ENCODE peak calls at places on chromosomes 4 and X, in ten cellular contexts. D, Z, S, W, G, K, A, B, C and I are unnamed samples.

GRCh38 chr4:175234162-175234561 is 316.0 kb downstream of the ADAM29 start:
- DNase-seq in D (no peak), Z (no peak), S (no peak), W (no peak), G (no peak), K (no peak), A (no peak), B (no peak), C (no peak), I (no peak)

GRCh38 chr4:174467107-174467506 is 55.2 kb downstream of the HPGD start:
- DNase-seq in D (no peak), Z (no peak), S (no peak), W (no peak), G (no peak), K (peak), A (no peak), B (no peak), C (no peak), I (no peak)

GRCh38 chrX:113929004-113929403 is 654.9 kb upstream of the HTR2C start:
- DNase-seq in D (no peak), Z (peak), S (no peak), W (peak), G (no peak), K (peak), A (peak), B (peak), C (peak), I (peak)

GRCh38 chr4:16032871-16033505 is 50.8 kb downstream of the PROM1 start:
- DNase-seq in D (no peak), Z (peak), S (no peak), W (no peak), G (no peak), K (no peak), A (no peak), B (no peak), C (no peak), I (no peak)

GRCh38 chr4:24094726-24095125 is 204.9 kb upstream of the PPARGC1A start:
- DNase-seq in D (no peak), Z (no peak), S (no peak), W (no peak), G (no peak), K (no peak), A (no peak), B (no peak), C (no peak), I (no peak)

GRCh38 chr4:26212528-26212927 is 108.3 kb upstream of the RBPJ start:
- DNase-seq in D (no peak), Z (no peak), S (no peak), W (no peak), G (no peak), K (no peak), A (no peak), B (no peak), C (no peak), I (no peak)

GRCh38 chr4:107453987-107454386 is 266.0 kb downstream of the PAPSS1 start:
- DNase-seq in D (no peak), Z (no peak), S (no peak), W (no peak), G (no peak), K (no peak), A (no peak), B (no peak), C (no peak), I (no peak)

GRCh38 chr4:101853691-101854090 is 63.2 kb downstream of the BANK1 start:
- DNase-seq in D (no peak), Z (no peak), S (no peak), W (no peak), G (no peak), K (no peak), A (no peak), B (no peak), C (no peak), I (no peak)

GRCh38 chrX:124940536-124940935 is 379.1 kb upstream of the TEX13C start:
- DNase-seq in D (no peak), Z (no peak), S (no peak), W (no peak), G (no peak), K (no peak), A (no peak), B (no peak), C (no peak), I (no peak)

GRCh38 chrX:40097492-40098263 is at the start of gene BCOR:
- DNase-seq in D (no peak), Z (peak), S (peak), W (peak), G (no peak), K (no peak), A (peak), B (peak), C (peak), I (peak)

GRCh38 chrX:133570549-133570948 is 155.3 kb upstream of the GPC4 start:
- DNase-seq in D (no peak), Z (no peak), S (no peak), W (no peak), G (no peak), K (peak), A (no peak), B (no peak), C (no peak), I (no peak)

GRCh38 chr4:56976878-56977320 is 507 bp downstream of the NOA1 start:
- DNase-seq in D (no peak), Z (peak), S (peak), W (peak), G (no peak), K (peak), A (no peak), B (peak), C (no peak), I (peak)

GRCh38 chr4:83364312-83364711 is 29.7 kb upstream of the HPSE start:
- DNase-seq in D (no peak), Z (no peak), S (no peak), W (no peak), G (no peak), K (peak), A (no peak), B (no peak), C (no peak), I (no peak)

GRCh38 chrX:127570276-127570675 is 481.9 kb downstream of the ACTRT1 start:
- DNase-seq in D (no peak), Z (peak), S (no peak), W (no peak), G (no peak), K (no peak), A (no peak), B (no peak), C (no peak), I (no peak)

GRCh38 chrX:153609917-153610833 is 11.2 kb upstream of the CCNQ start:
- DNase-seq in D (no peak), Z (peak), S (peak), W (peak), G (peak), K (peak), A (peak), B (peak), C (peak), I (peak)

GRCh38 chr4:156201050-156201449 is 247.4 kb upstream of the CTSO start:
- DNase-seq in D (no peak), Z (no peak), S (no peak), W (no peak), G (no peak), K (no peak), A (peak), B (no peak), C (no peak), I (no peak)

GRCh38 chrX:9706426-9706825 is 59.2 kb downstream of the GPR143 start:
- DNase-seq in D (no peak), Z (no peak), S (no peak), W (no peak), G (no peak), K (no peak), A (no peak), B (no peak), C (no peak), I (no peak)

GRCh38 chrX:24347871-24348270 is 12.6 kb upstream of the SUPT20HL1 start:
- DNase-seq in D (no peak), Z (no peak), S (no peak), W (no peak), G (no peak), K (no peak), A (no peak), B (peak), C (no peak), I (no peak)

GRCh38 chr4:126209117-126209516 is 894.4 kb downstream of the FAT4 start:
- DNase-seq in D (no peak), Z (no peak), S (no peak), W (no peak), G (no peak), K (no peak), A (no peak), B (no peak), C (no peak), I (no peak)

GRCh38 chrX:20266810-20267598 is at the start of gene RPS6KA3:
- DNase-seq in D (peak), Z (peak), S (peak), W (peak), G (peak), K (peak), A (peak), B (peak), C (peak), I (peak)

DNA sequence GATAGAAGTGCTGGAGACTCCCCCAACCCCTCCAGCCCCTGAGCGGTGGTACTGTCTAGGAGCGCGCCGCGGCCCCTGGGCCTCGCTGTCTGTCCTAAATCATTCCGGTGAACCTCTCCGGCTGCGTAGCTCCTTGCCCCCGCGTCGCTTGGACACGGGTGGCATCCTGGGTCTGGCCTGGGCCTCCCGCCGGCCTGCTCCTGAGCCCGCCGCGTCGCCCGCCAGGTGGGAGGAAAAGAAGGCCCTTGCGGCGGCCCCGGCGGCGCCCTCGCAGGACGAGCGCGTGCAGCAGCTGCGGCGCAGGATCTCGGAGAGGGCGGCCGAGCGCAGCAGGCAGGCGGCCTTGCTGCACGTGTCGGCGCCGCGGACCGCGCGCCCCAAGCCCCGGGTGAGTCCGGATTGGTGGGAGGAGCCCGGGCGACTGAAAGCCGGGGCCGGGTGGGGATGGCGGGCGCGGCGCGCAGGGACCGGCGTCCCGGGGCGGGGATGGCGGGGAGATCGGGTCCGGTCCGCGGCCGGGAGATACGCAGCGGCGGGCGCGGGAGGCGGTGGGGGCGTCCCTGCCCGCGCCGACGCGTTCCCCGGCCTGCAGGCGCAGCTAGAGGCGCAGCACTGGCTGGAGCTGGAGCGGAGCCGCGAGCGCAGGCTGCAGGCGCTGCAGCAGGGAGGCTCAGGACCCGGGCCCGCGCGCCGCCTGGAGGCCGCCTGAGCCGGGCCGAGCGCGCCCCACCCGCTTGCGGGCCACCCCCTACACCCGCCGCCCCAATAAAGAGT is 6.5 kb upstream of the RNF4 start:
- DNase-seq in D (no peak), Z (peak), S (peak), W (no peak), G (peak), K (peak), A (peak), B (peak), C (peak), I (peak)
- TF ChIP-seq CTCF in D (peak), Z (peak), S (peak), W (peak), G (peak), K (peak), A (peak), B (peak), C (no peak), I (peak)

GRCh38 chrX:147478899-147479298 is 432.8 kb upstream of the FMR1 start:
- DNase-seq in D (no peak), Z (no peak), S (no peak), W (no peak), G (no peak), K (no peak), A (no peak), B (no peak), C (no peak), I (no peak)

GRCh38 chrX:147476008-147476407 is 435.7 kb upstream of the FMR1 start:
- DNase-seq in D (no peak), Z (peak), S (no peak), W (no peak), G (no peak), K (peak), A (no peak), B (no peak), C (peak), I (no peak)
- TF ChIP-seq CTCF in D (no peak), Z (peak), S (no peak), W (peak), G (no peak), K (no peak), A (peak), B (peak), C (no peak), I (peak)

GRCh38 chrX:8323356-8323755 is 141.3 kb upstream of the VCX3B start:
- DNase-seq in D (no peak), Z (peak), S (no peak), W (no peak), G (no peak), K (no peak), A (no peak), B (no peak), C (no peak), I (no peak)
- TF ChIP-seq CTCF in D (no peak), Z (peak), S (no peak), W (no peak), G (no peak), K (peak), A (peak), B (peak), C (no peak), I (no peak)

DNA sequence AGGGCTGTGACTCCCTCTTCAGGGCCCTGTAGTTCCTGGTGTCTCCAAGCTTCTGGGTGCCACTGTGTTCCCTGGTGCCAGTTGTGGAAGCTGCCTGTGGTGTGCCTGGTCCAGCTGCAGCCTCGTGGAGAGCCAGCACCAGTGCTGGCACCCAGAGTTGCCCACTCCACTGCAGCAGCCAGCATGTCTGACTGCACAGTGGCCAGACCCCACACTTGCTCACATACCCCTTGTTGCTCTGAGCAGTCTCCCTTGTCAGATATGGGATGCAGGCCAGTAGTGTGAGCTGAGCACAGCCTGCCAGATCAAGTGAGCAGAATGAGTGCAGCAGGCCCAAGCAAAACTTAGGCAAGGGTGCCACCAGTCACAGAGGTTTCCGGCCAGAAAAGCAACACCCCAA is 108.6 kb downstream of the ZMAT1 start:
- DNase-seq in D (no peak), Z (no peak), S (no peak), W (no peak), G (no peak), K (no peak), A (no peak), B (no peak), C (no peak), I (no peak)
- TF ChIP-seq CTCF in D (no peak), Z (no peak), S (no peak), W (no peak), G (no peak), K (no peak), A (no peak), B (no peak), C (no peak), I (no peak)

DNA sequence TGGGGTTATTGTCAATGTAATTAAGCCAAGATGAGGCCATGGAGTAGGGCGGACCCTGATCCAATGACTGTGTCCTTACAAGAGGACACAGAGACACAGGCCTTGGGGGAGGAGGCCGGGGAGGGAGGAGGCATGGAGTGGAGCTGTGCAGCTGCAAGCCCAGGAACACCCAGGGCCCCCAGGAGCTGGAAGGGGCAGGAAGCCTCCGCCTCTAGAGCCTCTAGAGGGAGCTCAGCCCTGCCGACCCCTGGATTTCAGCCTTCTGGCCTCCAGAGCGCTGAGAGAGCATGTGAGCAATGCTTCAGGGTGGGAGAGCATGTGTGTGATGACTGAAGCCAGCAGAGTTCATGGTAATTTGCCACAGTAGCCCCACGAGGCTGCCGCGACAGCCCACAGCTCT is 234.6 kb downstream of the AFAP1 start:
- DNase-seq in D (no peak), Z (peak), S (peak), W (no peak), G (no peak), K (no peak), A (no peak), B (peak), C (no peak), I (no peak)
- TF ChIP-seq CTCF in D (no peak), Z (peak), S (no peak), W (no peak), G (no peak), K (no peak), A (no peak), B (peak), C (no peak), I (no peak)

DNA sequence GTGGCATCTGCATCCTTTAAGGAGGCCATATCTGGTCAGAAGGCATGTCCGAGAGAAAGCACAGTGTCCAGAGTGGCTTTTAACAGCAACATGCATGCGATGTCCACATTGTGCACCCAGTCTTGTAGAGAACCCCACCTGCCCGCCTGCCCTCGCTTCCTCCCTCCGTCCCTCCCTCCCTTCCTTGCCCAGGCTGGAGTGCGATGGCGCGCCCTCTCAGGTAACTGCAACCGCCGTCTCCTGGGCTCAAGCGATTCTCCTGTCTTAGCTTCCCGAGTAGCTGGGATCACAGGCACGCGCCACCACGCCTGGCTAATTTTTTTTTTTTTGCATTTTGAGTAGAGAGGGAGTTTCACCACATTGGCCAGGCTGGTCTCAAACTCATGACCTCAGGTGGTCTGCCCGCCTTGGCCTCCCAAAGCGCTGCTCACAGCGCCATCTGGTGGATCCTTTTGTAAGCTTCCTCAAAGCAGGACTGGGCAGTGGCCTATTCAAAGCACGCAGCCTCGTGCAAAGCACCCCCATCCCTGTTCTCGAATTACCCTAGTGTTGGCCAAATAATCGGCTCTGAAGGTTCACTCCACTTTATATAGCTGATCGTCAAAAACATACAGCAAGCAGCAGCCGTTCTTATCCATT is 15.0 kb downstream of the BRCC3 start:
- DNase-seq in D (no peak), Z (peak), S (no peak), W (peak), G (no peak), K (no peak), A (no peak), B (peak), C (peak), I (no peak)
- TF ChIP-seq CTCF in D (peak), Z (peak), S (peak), W (no peak), G (peak), K (peak), A (peak), B (peak), C (peak), I (peak)